ENCODE peak calls at places on chromosome 21, in four cellular contexts. Q, M, R and Z are unnamed samples.

GRCh38 chr21:29433366-29434059 is 134.8 kb downstream of the BACH1 start:
- DNase-seq in Q (no peak), M (peak; percentile 71), R (no peak), Z (no peak)

GRCh38 chr21:17554619-17555472 is 42.0 kb downstream of the CXADR start:
- DNase-seq in Q (peak; percentile 27), M (peak; percentile 10), R (no peak), Z (no peak)

GRCh38 chr21:41786521-41786987 is 19.7 kb upstream of the RIPK4 start:
- DNase-seq in Q (peak; percentile 36), M (peak; percentile 12), R (no peak), Z (no peak)

GRCh38 chr21:23801292-23801691 is 1806.0 kb downstream of the MRPL39 start:
- DNase-seq in Q (no peak), M (no peak), R (no peak), Z (no peak)

GRCh38 chr21:45747802-45748445 is 104.4 kb downstream of the PCBP3 start:
- DNase-seq in Q (peak; percentile 23), M (peak; percentile 51), R (no peak), Z (no peak)

GRCh38 chr21:41460578-41461527 is 34.8 kb downstream of the MX1 start:
- DNase-seq in Q (peak; percentile 65), M (peak; percentile 72), R (no peak), Z (peak; percentile 56)

GRCh38 chr21:29376556-29376955 is 77.8 kb downstream of the BACH1 start:
- DNase-seq in Q (peak; percentile 42), M (no peak), R (no peak), Z (peak; percentile 27)

GRCh38 chr21:46457801-46458314 is 833 bp upstream of the DIP2A start:
- DNase-seq in Q (peak; percentile 30), M (peak; percentile 40), R (no peak), Z (peak; percentile 81)

GRCh38 chr21:29157084-29157483 is 26.6 kb downstream of the MAP3K7CL start:
- DNase-seq in Q (no peak), M (no peak), R (no peak), Z (no peak)

GRCh38 chr21:45003331-45004058 is 63.7 kb downstream of the SLX9 start:
- DNase-seq in Q (no peak), M (no peak), R (no peak), Z (no peak)

GRCh38 chr21:41706678-41707077 is 60.2 kb downstream of the RIPK4 start:
- DNase-seq in Q (peak; percentile 22), M (peak; percentile 39), R (no peak), Z (peak; percentile 38)

GRCh38 chr21:44970766-44971671 is 31.2 kb downstream of the SLX9 start:
- DNase-seq in Q (no peak), M (no peak), R (no peak), Z (no peak)

GRCh38 chr21:42621166-42621827 is 32.1 kb upstream of the PDE9A start:
- DNase-seq in Q (no peak), M (no peak), R (no peak), Z (no peak)

GRCh38 chr21:42262826-42263225 is 43.9 kb downstream of the ABCG1 start:
- DNase-seq in Q (peak; percentile 14), M (peak; percentile 24), R (no peak), Z (no peak)

GRCh38 chr21:34072145-34073031 is 990 bp upstream of the MRPS6 start:
- DNase-seq in Q (no peak), M (no peak), R (no peak), Z (no peak)

GRCh38 chr21:41627428-41627827 is 119.5 kb upstream of the TMPRSS2 start:
- DNase-seq in Q (no peak), M (peak; percentile 47), R (no peak), Z (no peak)

GRCh38 chr21:26136686-26137085 is 33.9 kb downstream of the APP start:
- DNase-seq in Q (no peak), M (no peak), R (peak; percentile 41), Z (no peak)

GRCh38 chr21:26138615-26139257 is 31.8 kb downstream of the APP start:
- DNase-seq in Q (peak; percentile 42), M (no peak), R (no peak), Z (no peak)

GRCh38 chr21:26142363-26142762 is 28.2 kb downstream of the APP start:
- DNase-seq in Q (no peak), M (no peak), R (no peak), Z (no peak)

GRCh38 chr21:26137379-26138060 is 33.0 kb downstream of the APP start:
- DNase-seq in Q (no peak), M (no peak), R (no peak), Z (no peak)

DNA sequence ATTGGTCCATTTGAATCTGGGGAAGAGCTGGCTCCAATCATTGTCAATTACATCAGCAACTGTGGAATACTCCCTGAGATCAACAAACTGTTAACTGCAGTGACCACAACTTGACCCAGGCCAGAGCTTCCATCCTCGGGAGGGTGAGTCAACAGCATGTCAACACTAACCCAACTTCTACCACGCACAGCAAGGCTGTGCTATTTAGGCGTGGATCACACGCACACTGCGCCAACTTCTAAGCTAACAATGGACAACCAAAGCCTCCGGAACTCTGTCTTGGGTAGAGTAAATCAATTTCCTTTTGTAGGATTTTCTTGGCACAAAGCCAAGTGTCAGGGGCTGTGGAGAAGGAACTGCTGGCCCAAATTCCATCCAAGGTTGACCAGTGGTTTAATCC is 30.4 kb downstream of the APP start:
- DNase-seq in Q (peak; percentile 93), M (peak; percentile 99), R (no peak), Z (peak; percentile 5)
- TF ChIP-seq ELK1 in Q (no peak), M (no peak), R (no peak), Z (no peak)

GRCh38 chr21:36647279-36648093 is 51.4 kb upstream of the SIM2 start:
- DNase-seq in Q (peak; percentile 35), M (peak; percentile 48), R (no peak), Z (no peak)
- TF ChIP-seq ELK1 in Q (no peak), M (no peak), R (no peak), Z (no peak)

GRCh38 chr21:25506268-25506667 is 101.0 kb downstream of the MRPL39 start:
- DNase-seq in Q (no peak), M (no peak), R (no peak), Z (no peak)
- TF ChIP-seq ELK1 in Q (no peak), M (no peak), R (no peak), Z (no peak)

GRCh38 chr21:39048064-39048463 is 135.2 kb downstream of the PSMG1 start:
- DNase-seq in Q (peak; percentile 73), M (peak; percentile 4), R (no peak), Z (no peak)
- TF ChIP-seq ELK1 in Q (no peak), M (no peak), R (no peak), Z (no peak)